ENCODE peak calls at places on chromosomes 13 and 19, in five cellular contexts. U is upper lobe of left lung, G is K562, S is esophagus muscularis mucosa, H is stomach. Y is an unnamed sample.

GRCh38 chr13:19169496-19169895 is 12.1 kb downstream of the TUBA3C start:
- DNase-seq in U (no peak), G (no peak), S (no peak), H (no peak), Y (no peak)

GRCh38 chr13:33415822-33416221 is 130.3 kb upstream of the STARD13 start:
- DNase-seq in U (no peak), G (no peak), S (no peak), H (no peak), Y (no peak)

GRCh38 chr19:45922281-45922680 is 7.7 kb upstream of the NANOS2 start:
- DNase-seq in U (no peak), G (peak; percentile 39), S (no peak), H (no peak), Y (no peak)

GRCh38 chr13:65540064-65540635 is 1690.0 kb downstream of the PCDH9 start:
- DNase-seq in U (no peak), G (no peak), S (no peak), H (no peak), Y (no peak)

GRCh38 chr13:112973577-112973951 is 4.5 kb downstream of the MCF2L start:
- DNase-seq in U (no peak), G (no peak), S (no peak), H (no peak), Y (peak; percentile 3)

GRCh38 chr19:8552810-8553209 is 24.4 kb downstream of the MYO1F start:
- DNase-seq in U (no peak), G (peak; percentile 50), S (no peak), H (no peak), Y (no peak)

GRCh38 chr19:17248011-17248776 is 2.5 kb upstream of the NR2F6 start:
- DNase-seq in U (no peak), G (peak; percentile 83), S (no peak), H (peak; percentile 60), Y (peak; percentile 73)

GRCh38 chr19:13212759-13213330 is 62.6 kb downstream of the IER2 start:
- DNase-seq in U (peak; percentile 68), G (peak; percentile 87), S (no peak), H (peak; percentile 75), Y (peak; percentile 80)

GRCh38 chr19:30565680-30566079 is 193.5 kb downstream of the ZNF536 start:
- DNase-seq in U (no peak), G (no peak), S (no peak), H (no peak), Y (no peak)

GRCh38 chr19:45670670-45671453 is 2.8 kb downstream of the GIPR start:
- DNase-seq in U (peak; percentile 93), G (peak; percentile 99), S (no peak), H (peak; percentile 94), Y (peak; percentile 94)

GRCh38 chr19:39024875-39025641 is 7.3 kb downstream of the FBXO27 start:
- DNase-seq in U (no peak), G (peak; percentile 32), S (no peak), H (no peak), Y (no peak)

GRCh38 chr13:99041337-99041736 is 63.5 kb upstream of the DOCK9 start:
- DNase-seq in U (no peak), G (no peak), S (no peak), H (no peak), Y (no peak)

GRCh38 chr19:10518444-10519361 is 1.5 kb upstream of the S1PR5 start:
- DNase-seq in U (no peak), G (no peak), S (no peak), H (no peak), Y (no peak)

GRCh38 chr19:870963-871401 is 11.5 kb downstream of the CFD start:
- DNase-seq in U (no peak), G (no peak), S (no peak), H (no peak), Y (no peak)

GRCh38 chr13:41500501-41500900 is 43.2 kb downstream of the RGCC start:
- DNase-seq in U (no peak), G (no peak), S (peak; percentile 79), H (no peak), Y (peak; percentile 42)

GRCh38 chr19:30666301-30666803 is 294.2 kb downstream of the ZNF536 start:
- DNase-seq in U (no peak), G (peak; percentile 70), S (no peak), H (peak; percentile 47), Y (peak; percentile 46)

GRCh38 chr13:77112961-77113360 is 86.0 kb upstream of the FBXL3 start:
- DNase-seq in U (no peak), G (no peak), S (no peak), H (no peak), Y (no peak)

GRCh38 chr19:45474941-45475516 is 7.2 kb downstream of the FOSB start:
- DNase-seq in U (no peak), G (no peak), S (no peak), H (no peak), Y (no peak)

GRCh38 chr19:12696366-12697335 is at the start of gene FBXW9:
- DNase-seq in U (peak; percentile 95), G (peak; percentile 89), S (peak; percentile 100), H (peak; percentile 98), Y (peak; percentile 97)

GRCh38 chr13:44158055-44158655 is 215.5 kb upstream of the SERP2 start:
- DNase-seq in U (no peak), G (no peak), S (no peak), H (no peak), Y (no peak)

GRCh38 chr13:109785141-109785891 is 1.1 kb downstream of the IRS2 start:
- DNase-seq in U (peak; percentile 66), G (no peak), S (peak; percentile 92), H (peak; percentile 61), Y (peak; percentile 44)

GRCh38 chr13:112700291-112701060 is 10.6 kb downstream of the ATP11A start:
- DNase-seq in U (no peak), G (no peak), S (no peak), H (peak; percentile 19), Y (no peak)

GRCh38 chr19:55305491-55305890 is 19.6 kb downstream of the TMEM150B start:
- DNase-seq in U (peak; percentile 39), G (peak; percentile 80), S (no peak), H (peak; percentile 39), Y (no peak)

GRCh38 chr19:8611890-8612806 is 1.6 kb upstream of the ADAMTS10 start:
- DNase-seq in U (no peak), G (no peak), S (no peak), H (no peak), Y (peak; percentile 35)

GRCh38 chr13:37427843-37428494 is 170.6 kb downstream of the POSTN start:
- DNase-seq in U (no peak), G (no peak), S (no peak), H (no peak), Y (no peak)

GRCh38 chr13:22926176-22927007 is 254.4 kb upstream of the SGCG start:
- DNase-seq in U (peak; percentile 67), G (peak; percentile 85), S (no peak), H (no peak), Y (peak; percentile 67)

GRCh38 chr13:99176309-99177276 is 24.1 kb upstream of the UBAC2 start:
- DNase-seq in U (peak; percentile 74), G (peak; percentile 75), S (peak; percentile 95), H (peak; percentile 81), Y (peak; percentile 81)

GRCh38 chr13:24784319-24784718 is 20.4 kb downstream of the RNF17 start:
- DNase-seq in U (no peak), G (no peak), S (no peak), H (no peak), Y (no peak)

GRCh38 chr13:34076319-34076718 is 258.4 kb downstream of the RFC3 start:
- DNase-seq in U (no peak), G (no peak), S (no peak), H (no peak), Y (no peak)

GRCh38 chr13:38687246-38688229 is 661 bp downstream of the FREM2 start:
- DNase-seq in U (peak; percentile 33), G (no peak), S (no peak), H (no peak), Y (no peak)

GRCh38 chr13:99378985-99379734 is 72.0 kb upstream of the GPR183 start:
- DNase-seq in U (no peak), G (no peak), S (no peak), H (no peak), Y (no peak)

GRCh38 chr13:67549331-67549730 is 319.2 kb upstream of the PCDH9 start:
- DNase-seq in U (no peak), G (no peak), S (no peak), H (no peak), Y (no peak)

GRCh38 chr19:52034051-52034728 is 6.0 kb upstream of the ZNF614 start:
- DNase-seq in U (no peak), G (no peak), S (no peak), H (no peak), Y (no peak)

GRCh38 chr19:52028780-52029123 is 573 bp upstream of the ZNF614 start:
- DNase-seq in U (no peak), G (no peak), S (no peak), H (no peak), Y (no peak)

GRCh38 chr19:52028027-52028779 is at the start of gene ZNF614:
- DNase-seq in U (peak; percentile 88), G (peak; percentile 87), S (peak; percentile 95), H (peak; percentile 87), Y (peak; percentile 90)
- H3K9me3 ChIP-seq in U (peaks cover 49% of the 10 kb centered on the region), G (peaks cover 17% of the 10 kb centered on the region), S (peaks cover 38% of the 10 kb centered on the region), H (peaks cover 73% of the 10 kb centered on the region), Y (peaks cover 46% of the 10 kb centered on the region)

GRCh38 chr19:4376991-4377781 is 23.2 kb downstream of the SH3GL1 start:
- DNase-seq in U (no peak), G (no peak), S (no peak), H (peak; percentile 72), Y (no peak)
- TF ChIP-seq EP300 in U (no peak), G (no peak), S (no peak), H (no peak), Y (no peak)

GRCh38 chr19:48991823-48992570 is 1.1 kb downstream of the GYS1 start:
- DNase-seq in U (peak; percentile 86), G (peak; percentile 44), S (no peak), H (peak; percentile 65), Y (peak; percentile 70)
- TF ChIP-seq POLR2AphosphoS5 in U (no peak), G (no peak), S (peak; percentile 95), H (peak; percentile 57), Y (peak; percentile 81)

GRCh38 chr19:33978286-33978685 is 181.6 kb downstream of the KCTD15 start:
- DNase-seq in U (no peak), G (no peak), S (no peak), H (no peak), Y (no peak)
- H3K9me3 ChIP-seq in U (no peaks in the 10 kb centered on the region), G (no peaks in the 10 kb centered on the region), S (no peaks in the 10 kb centered on the region), H (no peaks in the 10 kb centered on the region), Y (no peaks in the 10 kb centered on the region)

GRCh38 chr19:5880196-5880595 is 9.9 kb upstream of the FUT5 start:
- DNase-seq in U (no peak), G (no peak), S (no peak), H (no peak), Y (no peak)

GRCh38 chr19:5881543-5882299 is 11.4 kb upstream of the FUT5 start:
- DNase-seq in U (no peak), G (no peak), S (no peak), H (no peak), Y (no peak)

GRCh38 chr19:5877869-5878268 is 7.5 kb upstream of the FUT5 start:
- DNase-seq in U (no peak), G (no peak), S (no peak), H (no peak), Y (no peak)

GRCh38 chr19:5882421-5882968 is 12.2 kb upstream of the FUT5 start:
- DNase-seq in U (no peak), G (no peak), S (no peak), H (no peak), Y (no peak)

GRCh38 chr19:5880604-5881078 is 10.3 kb upstream of the FUT5 start:
- DNase-seq in U (peak; percentile 46), G (no peak), S (peak; percentile 95), H (no peak), Y (peak; percentile 74)
- TF ChIP-seq EP300 in U (no peak), G (no peak), S (peak; percentile 66), H (peak; percentile 37), Y (peak; percentile 62)

GRCh38 chr19:48393559-48394330 is at the start of gene GRIN2D:
- DNase-seq in U (no peak), G (peak; percentile 38), S (no peak), H (no peak), Y (peak; percentile 16)
- TF ChIP-seq POLR2AphosphoS5 in U (no peak), G (no peak), S (no peak), H (no peak), Y (no peak)

Y was measured in transverse colon.